ENCODE peak calls at places on chromosomes 11 and 22, in nine cellular contexts. S, E, G, Z, V, H, N, F and R are unnamed samples.

GRCh38 chr22:24968066-24968561 is 15.6 kb downstream of the KIAA1671 start:
- DNase-seq in S (no peak), E (no peak), G (no peak), Z (no peak), V (no peak), H (peak), N (no peak), F (peak), R (no peak)

GRCh38 chr11:36312593-36312990 is 16.5 kb downstream of the PRR5L start:
- DNase-seq in S (peak), E (no peak), G (no peak), Z (no peak), V (peak), H (no peak), N (peak), F (no peak), R (no peak)

GRCh38 chr11:32487270-32487669 is 51.9 kb upstream of the WT1 start:
- DNase-seq in S (no peak), E (no peak), G (no peak), Z (no peak), V (no peak), H (peak), N (no peak), F (no peak), R (no peak)

GRCh38 chr11:17722000-17722643 is 2.8 kb downstream of the MYOD1 start:
- DNase-seq in S (peak), E (no peak), G (no peak), Z (no peak), V (no peak), H (peak), N (peak), F (no peak), R (no peak)

GRCh38 chr11:10302294-10302743 is 2.6 kb upstream of the ADM start:
- DNase-seq in S (peak), E (no peak), G (peak), Z (no peak), V (no peak), H (peak), N (no peak), F (no peak), R (no peak)

GRCh38 chr11:69044111-69045013 is 4.4 kb upstream of the TPCN2 start:
- DNase-seq in S (peak), E (no peak), G (peak), Z (peak), V (peak), H (peak), N (peak), F (peak), R (no peak)

GRCh38 chr11:10246991-10247390 is 47.0 kb downstream of the SBF2 start:
- DNase-seq in S (no peak), E (no peak), G (no peak), Z (no peak), V (no peak), H (no peak), N (no peak), F (no peak), R (no peak)

GRCh38 chr22:39144101-39144815 is 8.2 kb downstream of the CBX7 start:
- DNase-seq in S (peak), E (peak), G (peak), Z (no peak), V (no peak), H (peak), N (peak), F (no peak), R (peak)

GRCh38 chr11:120710354-120711187 is 199.0 kb downstream of the GRIK4 start:
- DNase-seq in S (peak), E (no peak), G (peak), Z (peak), V (peak), H (peak), N (peak), F (no peak), R (peak)

GRCh38 chr11:86804871-86805415 is 4.6 kb downstream of the PRSS23 start:
- DNase-seq in S (no peak), E (no peak), G (no peak), Z (no peak), V (no peak), H (no peak), N (no peak), F (no peak), R (no peak)

GRCh38 chr11:119774180-119774763 is 45.3 kb upstream of the NECTIN1 start:
- DNase-seq in S (no peak), E (peak), G (peak), Z (no peak), V (no peak), H (peak), N (peak), F (no peak), R (no peak)

GRCh38 chr11:78000193-78000592 is 5.7 kb upstream of the INTS4 start:
- DNase-seq in S (peak), E (no peak), G (peak), Z (no peak), V (peak), H (peak), N (peak), F (peak), R (no peak)

GRCh38 chr11:31940396-31941037 is 129.4 kb upstream of the PAX6 start:
- DNase-seq in S (peak), E (no peak), G (peak), Z (no peak), V (no peak), H (no peak), N (peak), F (no peak), R (no peak)

GRCh38 chr11:2672553-2673249 is 27.1 kb downstream of the KCNQ1OT1 start:
- DNase-seq in S (no peak), E (peak), G (peak), Z (no peak), V (no peak), H (peak), N (no peak), F (no peak), R (peak)

GRCh38 chr11:64245797-64246623 is 733 bp downstream of the PPP1R14B start:
- DNase-seq in S (peak), E (no peak), G (peak), Z (peak), V (peak), H (peak), N (peak), F (no peak), R (peak)

GRCh38 chr11:85823816-85824215 is 12.9 kb upstream of the SYTL2 start:
- DNase-seq in S (no peak), E (no peak), G (no peak), Z (no peak), V (no peak), H (no peak), N (peak), F (no peak), R (no peak)

GRCh38 chr11:7906481-7906880 is 24.6 kb downstream of the OR10A6 start:
- DNase-seq in S (no peak), E (no peak), G (no peak), Z (no peak), V (no peak), H (peak), N (no peak), F (no peak), R (no peak)

DNA sequence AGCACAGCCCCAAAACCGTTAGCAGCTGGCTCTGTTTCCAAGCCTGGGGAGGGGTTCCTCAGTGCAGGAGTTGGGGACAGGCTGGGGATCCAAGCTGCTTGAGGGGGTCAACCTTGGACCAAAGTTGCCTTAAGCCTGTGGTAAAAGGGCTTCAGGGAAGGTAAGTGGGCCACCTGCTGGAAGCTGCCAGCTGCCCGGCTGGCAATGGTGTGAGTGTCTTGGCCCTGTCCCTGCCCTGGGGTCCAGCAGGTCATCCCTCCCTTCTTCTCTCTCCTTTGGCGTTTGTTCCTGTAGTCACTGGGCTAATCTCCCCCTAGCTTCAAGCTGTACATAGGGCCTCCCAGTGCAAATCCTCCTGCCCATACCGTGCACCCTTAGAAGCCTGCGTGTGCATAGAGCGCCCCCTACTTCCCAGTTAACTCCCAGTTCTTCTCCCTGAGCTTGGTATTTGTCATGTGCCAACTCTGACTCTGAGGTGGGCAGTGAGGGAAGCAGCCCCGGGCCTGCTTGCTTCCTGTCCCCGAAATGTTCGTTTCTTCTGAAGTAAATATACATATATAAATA is 4.4 kb downstream of the TMEM258 start:
- DNase-seq in S (peak), E (no peak), G (peak), Z (no peak), V (peak), H (peak), N (peak), F (no peak), R (no peak)
- TF ChIP-seq CTCF in S (peak), E (peak), G (peak), Z (no peak), V (peak), H (peak), N (peak), F (no peak), R (peak)

DNA sequence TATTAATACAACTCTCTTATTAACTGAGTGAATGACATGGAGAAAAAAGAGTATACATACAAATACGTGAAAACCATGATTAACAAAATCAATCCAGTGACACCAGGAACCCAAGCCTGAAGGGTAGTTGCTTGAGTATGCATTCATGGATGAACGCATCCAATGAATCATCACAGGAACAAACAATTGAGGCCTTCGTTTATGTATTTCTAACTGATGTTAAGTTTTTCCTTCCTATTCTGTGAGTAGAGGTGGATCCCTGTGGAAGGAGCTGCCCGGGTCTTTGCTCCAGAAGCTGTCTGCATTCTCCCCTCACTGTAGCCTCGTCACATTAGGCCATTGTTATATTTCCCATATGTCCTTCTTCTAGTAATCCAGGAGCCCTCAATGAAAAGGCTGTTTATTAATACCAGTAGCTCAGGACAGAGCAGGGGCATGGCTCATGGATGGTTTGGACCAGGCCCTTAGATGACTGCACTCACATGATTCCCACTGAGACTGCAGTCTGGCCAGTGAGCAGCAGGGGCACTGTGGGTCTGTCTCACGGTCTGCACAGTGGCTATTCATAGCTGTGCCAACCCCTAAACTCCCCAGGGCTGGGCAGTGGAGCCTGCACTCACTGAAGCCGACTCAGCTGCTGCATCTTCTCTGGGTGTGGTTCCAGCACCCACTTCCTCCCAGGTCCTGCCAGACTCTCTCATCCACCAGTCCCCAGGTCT is 128.1 kb upstream of the TOP3B start:
- DNase-seq in S (peak), E (no peak), G (peak), Z (no peak), V (peak), H (peak), N (peak), F (no peak), R (peak)
- TF ChIP-seq CTCF in S (peak), E (peak), G (peak), Z (no peak), V (peak), H (peak), N (peak), F (no peak), R (peak)

DNA sequence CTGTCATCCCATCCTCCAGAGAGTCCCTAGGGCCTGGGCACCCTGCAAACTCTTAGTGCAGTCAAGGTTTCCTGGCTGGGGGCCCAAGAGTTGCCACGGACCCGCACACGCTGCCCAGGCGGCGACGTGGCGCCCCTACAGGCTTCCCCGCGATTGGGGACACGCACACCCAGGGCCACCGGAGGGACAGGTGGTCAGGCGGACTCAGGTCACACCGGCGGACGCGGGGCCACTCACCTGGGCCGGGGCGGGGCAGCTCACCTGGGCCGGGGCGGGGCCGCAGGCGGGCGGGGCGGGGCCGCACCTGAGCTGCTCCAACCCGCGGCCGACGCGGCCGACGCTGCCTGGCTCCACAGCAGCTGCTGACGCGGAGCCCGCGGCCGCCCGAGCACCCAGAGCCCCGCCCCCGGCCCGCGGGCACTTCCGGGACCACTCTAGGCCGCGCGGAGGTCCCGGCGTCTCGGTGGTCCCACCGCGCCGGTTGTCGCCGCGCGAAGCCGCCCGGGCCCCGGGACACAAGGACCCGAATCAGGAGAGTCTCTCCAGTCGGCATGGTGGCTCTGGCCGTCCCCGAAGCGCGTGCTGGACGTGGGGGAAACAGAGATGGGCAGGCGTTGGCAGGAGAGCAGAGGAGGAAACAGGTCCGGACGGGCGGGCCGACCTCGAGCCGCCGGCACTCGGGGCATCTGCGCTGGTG is at the start of gene ZNF70:
- DNase-seq in S (peak), E (peak), G (peak), Z (peak), V (peak), H (peak), N (peak), F (peak), R (peak)
- TF ChIP-seq CTCF in S (peak), E (peak), G (peak), Z (no peak), V (peak), H (peak), N (peak), F (no peak), R (peak)

DNA sequence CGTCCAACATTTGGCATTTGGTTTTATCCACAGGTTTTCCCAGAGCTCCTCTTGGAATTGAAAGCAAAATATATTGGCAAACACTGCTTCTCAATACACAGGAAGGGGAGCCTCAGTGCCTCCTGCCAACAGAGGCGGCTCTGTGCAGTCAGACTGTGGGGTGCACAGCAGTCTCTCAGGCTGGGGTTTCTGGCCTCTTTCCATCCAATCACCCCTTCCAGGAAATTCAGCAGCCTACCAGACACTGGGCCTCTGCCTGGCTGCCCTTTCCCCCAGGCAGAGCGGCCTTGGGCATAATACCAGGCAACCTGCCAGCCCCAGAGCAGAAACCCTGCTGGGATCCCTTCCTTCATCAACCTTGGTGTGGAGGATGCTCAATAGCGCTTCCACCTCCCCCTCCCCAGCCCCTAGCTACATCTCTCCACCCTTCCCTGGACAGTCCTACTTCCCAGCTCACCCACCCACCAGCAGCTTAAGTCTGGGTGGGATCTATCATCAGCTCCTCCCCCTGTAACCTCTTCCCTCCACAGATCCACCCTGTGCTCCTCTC is 17.8 kb upstream of the RAPSN start:
- DNase-seq in S (peak), E (peak), G (peak), Z (no peak), V (no peak), H (peak), N (no peak), F (no peak), R (no peak)
- TF ChIP-seq CTCF in S (no peak), E (no peak), G (no peak), Z (no peak), V (no peak), H (no peak), N (no peak), F (no peak), R (no peak)

GRCh38 chr11:46393231-46393616 is 1.6 kb upstream of the CHRM4 start:
- DNase-seq in S (no peak), E (no peak), G (no peak), Z (no peak), V (no peak), H (no peak), N (no peak), F (no peak), R (no peak)

GRCh38 chr11:46390331-46391171 is 1.0 kb downstream of the CHRM4 start:
- DNase-seq in S (no peak), E (peak), G (no peak), Z (no peak), V (no peak), H (peak), N (no peak), F (no peak), R (no peak)

GRCh38 chr11:46391186-46391577 is 394 bp downstream of the CHRM4 start:
- DNase-seq in S (no peak), E (no peak), G (no peak), Z (no peak), V (no peak), H (no peak), N (no peak), F (no peak), R (no peak)

GRCh38 chr11:46392421-46393230 is 1.1 kb upstream of the CHRM4 start:
- DNase-seq in S (peak), E (no peak), G (peak), Z (peak), V (peak), H (peak), N (peak), F (peak), R (peak)

DNA sequence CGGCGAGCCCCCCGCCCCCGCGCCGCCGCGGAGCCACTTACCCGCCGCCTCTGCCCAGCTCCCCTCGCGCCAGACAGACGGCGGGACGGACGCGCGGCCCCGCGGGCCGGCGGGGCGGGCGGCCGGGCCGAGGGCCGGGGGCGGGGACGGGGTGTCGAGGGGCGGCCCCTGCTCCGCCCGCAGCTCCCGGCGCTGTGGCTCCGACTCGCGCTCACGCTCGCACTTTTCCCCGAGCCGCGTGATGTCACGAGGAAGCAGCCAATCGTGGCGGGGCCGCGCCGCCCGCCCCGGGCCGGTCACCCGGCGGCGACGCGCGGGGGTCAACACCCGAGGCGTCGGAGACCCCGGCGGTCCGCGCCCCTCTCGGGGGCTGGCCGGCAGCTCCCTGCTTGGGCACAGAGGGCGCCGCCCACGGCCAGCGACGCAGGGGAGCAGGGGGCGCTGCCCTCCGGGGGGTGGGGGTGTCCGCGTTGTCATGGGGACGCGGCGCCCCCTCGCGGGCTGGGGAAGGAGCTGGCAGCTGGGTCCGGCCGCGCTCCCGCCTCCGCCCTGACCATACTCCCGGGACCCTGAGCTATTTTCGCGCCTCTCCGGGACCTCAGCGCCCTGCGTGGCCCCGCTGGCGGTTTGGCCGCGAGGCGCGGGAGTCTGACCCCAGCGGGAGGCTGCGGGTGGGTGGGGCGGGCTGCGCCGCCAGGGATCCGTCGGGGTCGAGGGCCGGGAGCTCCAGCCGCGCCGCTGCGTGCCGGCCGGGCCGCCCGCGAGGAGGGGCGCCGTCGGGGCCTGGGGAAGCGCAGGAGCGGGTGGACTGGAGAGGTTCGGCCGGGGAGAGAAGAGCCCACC is at the start of gene CHRM4:
- DNase-seq in S (no peak), E (no peak), G (peak), Z (no peak), V (no peak), H (peak), N (peak), F (no peak), R (no peak)
- TF ChIP-seq CTCF in S (peak), E (peak), G (peak), Z (no peak), V (peak), H (peak), N (peak), F (peak), R (peak)

GRCh38 chr11:125257185-125257584 is 92.6 kb downstream of the PKNOX2 start:
- DNase-seq in S (no peak), E (no peak), G (no peak), Z (no peak), V (no peak), H (peak), N (no peak), F (no peak), R (no peak)
- TF ChIP-seq CTCF in S (peak), E (peak), G (no peak), Z (no peak), V (peak), H (peak), N (peak), F (no peak), R (no peak)

GRCh38 chr11:67468835-67469811 is at the start of gene TMEM134:
- DNase-seq in S (peak), E (peak), G (peak), Z (peak), V (peak), H (peak), N (peak), F (peak), R (peak)
- TF ChIP-seq CTCF in S (peak), E (peak), G (peak), Z (no peak), V (peak), H (peak), N (peak), F (peak), R (peak)

GRCh38 chr11:134013518-134013917 is 55.4 kb upstream of the JAM3 start:
- DNase-seq in S (no peak), E (no peak), G (no peak), Z (no peak), V (no peak), H (no peak), N (no peak), F (no peak), R (no peak)

GRCh38 chr11:134015541-134015940 is 53.3 kb upstream of the JAM3 start:
- DNase-seq in S (no peak), E (no peak), G (no peak), Z (no peak), V (no peak), H (no peak), N (no peak), F (no peak), R (no peak)

GRCh38 chr11:134019500-134019899 is 49.4 kb upstream of the JAM3 start:
- DNase-seq in S (no peak), E (no peak), G (no peak), Z (no peak), V (no peak), H (no peak), N (no peak), F (no peak), R (no peak)

GRCh38 chr11:134017773-134018430 is 51.0 kb upstream of the JAM3 start:
- DNase-seq in S (no peak), E (no peak), G (no peak), Z (no peak), V (no peak), H (no peak), N (no peak), F (no peak), R (no peak)

GRCh38 chr11:134014502-134014901 is 54.4 kb upstream of the JAM3 start:
- DNase-seq in S (no peak), E (no peak), G (peak), Z (no peak), V (no peak), H (peak), N (no peak), F (no peak), R (no peak)
- TF ChIP-seq CTCF in S (peak), E (peak), G (peak), Z (no peak), V (peak), H (peak), N (no peak), F (no peak), R (peak)